ENCODE peak calls at places on chromosomes 12 and 14, in five cellular contexts. W is GM12878, I is HepG2, V is HCT116, U is K562. Y is an unnamed sample.

GRCh38 chr12:64171715-64172114 is 50.4 kb downstream of the KICS2 start:
- DNase-seq in I (peak), W (no peak), U (no peak), V (peak), Y (no peak)

GRCh38 chr14:65134651-65135579 is 32.6 kb upstream of the MAX start:
- DNase-seq in V (no peak), I (no peak), W (no peak), U (no peak), Y (no peak)

GRCh38 chr12:57809425-57809824 is 9.1 kb downstream of the AVIL start:
- DNase-seq in V (no peak), W (no peak), U (no peak), I (no peak), Y (no peak)

GRCh38 chr14:66003082-66003740 is 483.0 kb upstream of the CCDC196 start:
- DNase-seq in W (no peak), U (no peak), V (no peak), I (no peak), Y (no peak)

GRCh38 chr14:52046376-52046917 is 22.4 kb downstream of the NID2 start:
- DNase-seq in I (no peak), W (no peak), V (no peak), U (no peak), Y (no peak)

GRCh38 chr14:99287269-99287942 is 15.4 kb upstream of the BCL11B start:
- DNase-seq in W (peak), V (no peak), I (no peak), U (no peak), Y (no peak)

GRCh38 chr14:80211143-80212024 is at the start of gene DIO2:
- DNase-seq in V (no peak), W (no peak), U (no peak), I (no peak), Y (no peak)

GRCh38 chr12:11658796-11659195 is 9.3 kb downstream of the ETV6 start:
- DNase-seq in I (no peak), W (no peak), U (no peak), V (no peak), Y (no peak)

GRCh38 chr14:22488522-22489246 is 100.3 kb downstream of the DAD1 start:
- DNase-seq in V (no peak), U (no peak), I (no peak), W (peak), Y (no peak)

GRCh38 chr12:68641138-68641537 is 30.4 kb downstream of the RAP1B start:
- DNase-seq in U (no peak), V (no peak), W (peak), I (no peak), Y (no peak)

GRCh38 chr12:64785816-64786215 is 26.6 kb upstream of the GNS start:
- DNase-seq in I (no peak), W (no peak), V (no peak), U (no peak), Y (no peak)

GRCh38 chr14:64792231-64792630 is 87.5 kb downstream of the SPTB start:
- DNase-seq in I (no peak), U (no peak), V (no peak), W (no peak), Y (no peak)

GRCh38 chr14:31280871-31281220 is 73.3 kb upstream of the HECTD1 start:
- DNase-seq in I (no peak), U (no peak), V (no peak), W (no peak), Y (no peak)

DNA sequence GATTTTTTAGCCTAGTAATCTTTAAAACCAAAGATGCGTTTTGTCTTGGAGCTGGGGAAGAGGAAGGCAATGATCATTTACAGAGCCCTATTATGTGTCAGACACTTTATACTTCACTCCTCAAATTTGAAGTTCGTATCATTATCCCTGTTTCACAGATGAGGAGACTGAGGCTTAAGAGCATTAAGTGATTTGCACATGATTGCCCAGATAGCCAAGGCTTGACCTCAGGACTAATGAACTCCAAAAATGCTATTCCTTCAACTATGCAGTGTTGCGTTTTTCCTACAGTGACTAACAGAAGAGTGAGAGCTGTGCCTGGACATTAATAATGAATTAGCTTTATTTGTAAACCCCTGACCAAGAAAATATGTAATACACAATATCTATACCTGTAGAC is 136.8 kb upstream of the EEA1 start:
- DNase-seq in W (no peak), V (no peak), I (no peak), U (no peak), Y (no peak)
- TF ChIP-seq ZNF274 in W (no peak), V (no peak), I (no peak), U (no peak), Y (no peak)

DNA sequence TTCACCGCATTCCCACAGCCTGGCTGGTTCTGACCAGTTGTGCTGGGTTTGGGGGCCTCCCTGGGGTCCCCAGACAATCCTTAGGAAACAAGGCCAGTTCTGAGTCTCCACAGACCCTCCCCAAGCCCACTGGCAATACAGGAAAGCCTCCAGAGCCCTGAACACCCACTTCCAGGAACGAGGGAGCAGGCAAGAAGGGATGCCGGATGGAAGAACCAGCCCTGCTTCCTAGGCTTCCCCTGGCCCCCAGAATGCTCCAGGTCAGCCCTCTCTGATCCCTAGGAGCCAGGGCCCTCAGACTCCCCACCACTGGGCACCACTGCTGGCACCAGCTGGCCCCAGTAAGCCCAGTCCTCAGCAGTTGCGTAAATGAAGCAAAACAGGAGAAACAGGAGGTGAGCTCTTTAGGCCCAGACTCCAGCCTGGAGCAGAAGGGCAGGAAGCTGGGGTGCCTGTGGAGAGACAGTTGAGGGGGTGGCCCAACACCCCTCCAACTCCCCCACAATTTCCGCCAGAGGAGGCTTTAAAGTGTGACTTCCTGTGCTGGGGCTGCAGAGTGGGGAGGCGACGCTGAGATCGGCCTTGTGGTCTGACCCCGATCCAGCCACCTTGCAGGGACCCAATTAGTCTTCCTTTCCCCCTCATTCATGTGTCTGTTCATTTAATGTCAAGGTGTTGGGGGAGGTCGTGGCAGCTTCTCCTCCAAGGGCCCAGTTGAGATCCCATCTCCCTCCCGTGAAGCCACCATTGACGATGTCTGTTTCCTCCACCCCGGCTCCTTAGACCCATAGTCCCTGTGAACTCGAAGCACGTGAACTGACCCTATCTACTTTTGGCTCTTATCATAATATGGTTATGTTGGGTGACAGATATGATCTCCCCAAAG is 4.8 kb downstream of the TNFRSF1A start:
- DNase-seq in I (no peak), U (peak), W (no peak), V (no peak), Y (no peak)
- H3K9ac ChIP-seq in I (peak), U (peak), W (peak), V (peak), Y (peak)

GRCh38 chr12:49671051-49671765 is 36.0 kb downstream of the FMNL3 start:
- DNase-seq in V (no peak), W (no peak), I (no peak), U (no peak), Y (no peak)
- TF ChIP-seq ZNF274 in V (no peak), W (no peak), I (no peak), U (no peak), Y (no peak)

DNA sequence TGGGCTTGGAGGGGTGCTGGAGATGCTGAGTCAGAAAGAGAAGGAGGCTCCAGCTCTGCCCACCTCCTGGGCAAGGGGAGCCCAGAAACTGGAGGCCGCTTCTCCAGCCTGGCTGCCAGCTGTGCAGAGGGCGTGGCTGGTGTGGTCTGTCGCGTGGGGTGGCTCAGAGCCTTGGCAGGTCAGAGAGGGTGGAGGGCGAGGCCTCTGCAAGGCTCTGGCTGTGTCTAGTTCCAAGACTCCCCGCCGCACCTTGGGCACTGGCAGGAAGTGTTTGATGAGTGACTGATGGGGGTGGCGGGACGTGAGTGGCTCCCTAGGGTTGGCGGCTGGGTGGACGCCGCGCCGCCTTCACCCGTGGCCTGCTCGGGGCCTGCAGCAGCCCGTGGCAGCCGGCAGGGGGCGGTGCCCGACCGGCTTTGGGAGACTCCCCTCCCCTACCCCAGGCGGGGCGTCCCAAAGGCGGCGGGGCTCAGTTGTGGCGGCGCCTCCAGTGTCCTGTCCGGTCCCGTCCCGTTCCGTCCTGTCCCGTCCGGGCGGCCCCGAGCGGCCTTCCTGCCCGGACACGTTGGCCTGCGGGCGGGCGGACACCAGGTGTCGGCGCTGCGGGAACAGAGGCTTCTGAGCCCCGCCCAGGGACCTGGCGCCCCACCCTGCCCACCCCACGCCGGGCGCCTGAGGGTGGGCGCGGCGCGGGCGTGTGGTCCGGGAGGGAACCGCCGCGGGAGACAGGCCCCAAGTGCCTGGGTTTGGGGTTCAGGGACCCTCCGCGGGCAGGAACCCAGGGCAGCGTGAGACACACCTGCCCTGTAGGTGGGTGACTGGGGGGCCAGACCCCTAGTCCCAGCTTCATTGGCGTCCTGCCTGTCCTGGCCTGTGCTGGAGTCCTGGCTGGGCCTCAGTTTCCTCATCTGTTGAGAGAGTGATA is 39.7 kb downstream of the KRT80 start:
- DNase-seq in V (no peak), W (no peak), U (peak), I (no peak), Y (no peak)
- H3K9ac ChIP-seq in V (peak), W (no peak), U (no peak), I (no peak), Y (peak)